ENCODE peak calls at places on chromosomes 11 and 22, in ten cellular contexts. One of them, this sample, is unnamed.

GRCh38 chr11:106695506-106695905 is 322.8 kb downstream of the GUCY1A2 start:
- DNase-seq in NCI-H526: no peak
- DNase-seq in hepatic stellate cell: no peak
- DNase-seq in effector memory CD4-positive, alpha-beta T cell: no peak
- DNase-seq in colonic mucosa: no peak
- DNase-seq in EL: peak
- DNase-seq in amygdala: no peak
- DNase-seq in naive B cell: no peak
- DNase-seq in transverse colon: no peak
- DNase-seq in activated CD4-positive, alpha-beta T cell treated with anti-CD3 and anti-CD28 coated beads, Interleukin-2, amount 50 U/mL, for 48 hours: no peak
- DNase-seq in this sample: no peak

GRCh38 chr11:16839821-16840220 is 101.4 kb downstream of the C11orf58 start:
- DNase-seq in NCI-H526: no peak
- DNase-seq in hepatic stellate cell: no peak
- DNase-seq in effector memory CD4-positive, alpha-beta T cell: no peak
- DNase-seq in colonic mucosa: no peak
- DNase-seq in EL: no peak
- DNase-seq in amygdala: no peak
- DNase-seq in naive B cell: no peak
- DNase-seq in transverse colon: no peak
- DNase-seq in activated CD4-positive, alpha-beta T cell treated with anti-CD3 and anti-CD28 coated beads, Interleukin-2, amount 50 U/mL, for 48 hours: no peak
- DNase-seq in this sample: no peak

GRCh38 chr11:61908730-61909622 is 8.4 kb downstream of the RAB3IL1 start:
- DNase-seq in NCI-H526: no peak
- DNase-seq in hepatic stellate cell: no peak
- DNase-seq in effector memory CD4-positive, alpha-beta T cell: no peak
- DNase-seq in colonic mucosa: peak
- DNase-seq in EL: no peak
- DNase-seq in amygdala: peak
- DNase-seq in naive B cell: no peak
- DNase-seq in transverse colon: peak
- DNase-seq in activated CD4-positive, alpha-beta T cell treated with anti-CD3 and anti-CD28 coated beads, Interleukin-2, amount 50 U/mL, for 48 hours: no peak
- DNase-seq in this sample: no peak

GRCh38 chr11:101975734-101976133 is 59.4 kb upstream of the ANGPTL5 start:
- DNase-seq in NCI-H526: no peak
- DNase-seq in hepatic stellate cell: no peak
- DNase-seq in effector memory CD4-positive, alpha-beta T cell: no peak
- DNase-seq in colonic mucosa: no peak
- DNase-seq in EL: no peak
- DNase-seq in amygdala: no peak
- DNase-seq in naive B cell: no peak
- DNase-seq in transverse colon: no peak
- DNase-seq in activated CD4-positive, alpha-beta T cell treated with anti-CD3 and anti-CD28 coated beads, Interleukin-2, amount 50 U/mL, for 48 hours: no peak
- DNase-seq in this sample: no peak

GRCh38 chr22:23179381-23180294 is 671 bp upstream of the BCR start:
- DNase-seq in NCI-H526: peak
- DNase-seq in hepatic stellate cell: no peak
- DNase-seq in effector memory CD4-positive, alpha-beta T cell: no peak
- DNase-seq in colonic mucosa: peak
- DNase-seq in EL: no peak
- DNase-seq in amygdala: no peak
- DNase-seq in naive B cell: no peak
- DNase-seq in transverse colon: peak
- DNase-seq in activated CD4-positive, alpha-beta T cell treated with anti-CD3 and anti-CD28 coated beads, Interleukin-2, amount 50 U/mL, for 48 hours: peak
- DNase-seq in this sample: peak

GRCh38 chr11:6734616-6735015 is 37.2 kb downstream of the OR2AG2 start:
- DNase-seq in NCI-H526: no peak
- DNase-seq in hepatic stellate cell: no peak
- DNase-seq in effector memory CD4-positive, alpha-beta T cell: no peak
- DNase-seq in colonic mucosa: no peak
- DNase-seq in EL: no peak
- DNase-seq in amygdala: no peak
- DNase-seq in naive B cell: no peak
- DNase-seq in transverse colon: no peak
- DNase-seq in activated CD4-positive, alpha-beta T cell treated with anti-CD3 and anti-CD28 coated beads, Interleukin-2, amount 50 U/mL, for 48 hours: no peak
- DNase-seq in this sample: no peak

GRCh38 chr11:33802414-33802950 is 28.2 kb upstream of the FBXO3 start:
- DNase-seq in NCI-H526: peak
- DNase-seq in hepatic stellate cell: peak
- DNase-seq in effector memory CD4-positive, alpha-beta T cell: no peak
- DNase-seq in colonic mucosa: peak
- DNase-seq in EL: peak
- DNase-seq in amygdala: peak
- DNase-seq in naive B cell: no peak
- DNase-seq in transverse colon: peak
- DNase-seq in activated CD4-positive, alpha-beta T cell treated with anti-CD3 and anti-CD28 coated beads, Interleukin-2, amount 50 U/mL, for 48 hours: peak
- DNase-seq in this sample: peak

GRCh38 chr11:69639843-69640242 is 1.1 kb upstream of the CCND1 start:
- DNase-seq in NCI-H526: no peak
- DNase-seq in hepatic stellate cell: no peak
- DNase-seq in effector memory CD4-positive, alpha-beta T cell: no peak
- DNase-seq in colonic mucosa: no peak
- DNase-seq in EL: no peak
- DNase-seq in amygdala: no peak
- DNase-seq in naive B cell: no peak
- DNase-seq in transverse colon: no peak
- DNase-seq in activated CD4-positive, alpha-beta T cell treated with anti-CD3 and anti-CD28 coated beads, Interleukin-2, amount 50 U/mL, for 48 hours: no peak
- DNase-seq in this sample: no peak

GRCh38 chr22:49929553-49929979 is 11.1 kb downstream of the CRELD2 start:
- DNase-seq in NCI-H526: peak
- DNase-seq in hepatic stellate cell: peak
- DNase-seq in effector memory CD4-positive, alpha-beta T cell: peak
- DNase-seq in colonic mucosa: peak
- DNase-seq in EL: peak
- DNase-seq in amygdala: peak
- DNase-seq in naive B cell: peak
- DNase-seq in transverse colon: peak
- DNase-seq in activated CD4-positive, alpha-beta T cell treated with anti-CD3 and anti-CD28 coated beads, Interleukin-2, amount 50 U/mL, for 48 hours: peak
- DNase-seq in this sample: no peak

GRCh38 chr11:19410032-19410431 is 169.3 kb upstream of the E2F8 start:
- DNase-seq in NCI-H526: no peak
- DNase-seq in hepatic stellate cell: no peak
- DNase-seq in effector memory CD4-positive, alpha-beta T cell: no peak
- DNase-seq in colonic mucosa: no peak
- DNase-seq in EL: no peak
- DNase-seq in amygdala: no peak
- DNase-seq in naive B cell: no peak
- DNase-seq in transverse colon: no peak
- DNase-seq in activated CD4-positive, alpha-beta T cell treated with anti-CD3 and anti-CD28 coated beads, Interleukin-2, amount 50 U/mL, for 48 hours: no peak
- DNase-seq in this sample: no peak

GRCh38 chr22:37167981-37168647 is 18.4 kb upstream of the IL2RB start:
- DNase-seq in NCI-H526: no peak
- DNase-seq in hepatic stellate cell: no peak
- DNase-seq in effector memory CD4-positive, alpha-beta T cell: no peak
- DNase-seq in colonic mucosa: no peak
- DNase-seq in EL: no peak
- DNase-seq in amygdala: no peak
- DNase-seq in naive B cell: no peak
- DNase-seq in transverse colon: no peak
- DNase-seq in activated CD4-positive, alpha-beta T cell treated with anti-CD3 and anti-CD28 coated beads, Interleukin-2, amount 50 U/mL, for 48 hours: no peak
- DNase-seq in this sample: no peak

GRCh38 chr11:26688701-26689100 is 33.2 kb downstream of the SLC5A12 start:
- DNase-seq in NCI-H526: no peak
- DNase-seq in hepatic stellate cell: no peak
- DNase-seq in effector memory CD4-positive, alpha-beta T cell: no peak
- DNase-seq in colonic mucosa: no peak
- DNase-seq in EL: no peak
- DNase-seq in amygdala: no peak
- DNase-seq in naive B cell: no peak
- DNase-seq in transverse colon: no peak
- DNase-seq in activated CD4-positive, alpha-beta T cell treated with anti-CD3 and anti-CD28 coated beads, Interleukin-2, amount 50 U/mL, for 48 hours: no peak
- DNase-seq in this sample: no peak

GRCh38 chr11:26143553-26144308 is 188.2 kb upstream of the ANO3 start:
- DNase-seq in NCI-H526: peak
- DNase-seq in hepatic stellate cell: no peak
- DNase-seq in effector memory CD4-positive, alpha-beta T cell: no peak
- DNase-seq in colonic mucosa: no peak
- DNase-seq in EL: no peak
- DNase-seq in amygdala: no peak
- DNase-seq in naive B cell: no peak
- DNase-seq in transverse colon: no peak
- DNase-seq in activated CD4-positive, alpha-beta T cell treated with anti-CD3 and anti-CD28 coated beads, Interleukin-2, amount 50 U/mL, for 48 hours: no peak
- DNase-seq in this sample: no peak

GRCh38 chr11:19762266-19762665 is 49.6 kb downstream of the NAV2 start:
- DNase-seq in NCI-H526: no peak
- DNase-seq in hepatic stellate cell: no peak
- DNase-seq in effector memory CD4-positive, alpha-beta T cell: no peak
- DNase-seq in colonic mucosa: no peak
- DNase-seq in EL: no peak
- DNase-seq in amygdala: no peak
- DNase-seq in naive B cell: no peak
- DNase-seq in transverse colon: no peak
- DNase-seq in activated CD4-positive, alpha-beta T cell treated with anti-CD3 and anti-CD28 coated beads, Interleukin-2, amount 50 U/mL, for 48 hours: no peak
- DNase-seq in this sample: no peak

GRCh38 chr11:17415523-17416104 is 27.2 kb upstream of the KCNJ11 start:
- DNase-seq in NCI-H526: peak
- DNase-seq in hepatic stellate cell: no peak
- DNase-seq in effector memory CD4-positive, alpha-beta T cell: no peak
- DNase-seq in colonic mucosa: no peak
- DNase-seq in EL: no peak
- DNase-seq in amygdala: no peak
- DNase-seq in naive B cell: no peak
- DNase-seq in transverse colon: no peak
- DNase-seq in activated CD4-positive, alpha-beta T cell treated with anti-CD3 and anti-CD28 coated beads, Interleukin-2, amount 50 U/mL, for 48 hours: no peak
- DNase-seq in this sample: no peak

GRCh38 chr11:17649261-17649660 is 70.1 kb upstream of the MYOD1 start:
- DNase-seq in NCI-H526: no peak
- DNase-seq in hepatic stellate cell: no peak
- DNase-seq in effector memory CD4-positive, alpha-beta T cell: no peak
- DNase-seq in colonic mucosa: no peak
- DNase-seq in EL: no peak
- DNase-seq in amygdala: no peak
- DNase-seq in naive B cell: no peak
- DNase-seq in transverse colon: no peak
- DNase-seq in activated CD4-positive, alpha-beta T cell treated with anti-CD3 and anti-CD28 coated beads, Interleukin-2, amount 50 U/mL, for 48 hours: no peak
- DNase-seq in this sample: no peak

GRCh38 chr22:20043997-20044342 is 23.1 kb downstream of the TANGO2 start:
- DNase-seq in NCI-H526: no peak
- DNase-seq in hepatic stellate cell: no peak
- DNase-seq in effector memory CD4-positive, alpha-beta T cell: no peak
- DNase-seq in colonic mucosa: no peak
- DNase-seq in EL: no peak
- DNase-seq in amygdala: no peak
- DNase-seq in naive B cell: no peak
- DNase-seq in transverse colon: no peak
- DNase-seq in activated CD4-positive, alpha-beta T cell treated with anti-CD3 and anti-CD28 coated beads, Interleukin-2, amount 50 U/mL, for 48 hours: no peak
- DNase-seq in this sample: no peak

GRCh38 chr22:17121235-17122195 is at the start of gene TMEM121B:
- DNase-seq in NCI-H526: peak
- DNase-seq in hepatic stellate cell: peak
- DNase-seq in effector memory CD4-positive, alpha-beta T cell: no peak
- DNase-seq in colonic mucosa: no peak
- DNase-seq in EL: peak
- DNase-seq in amygdala: peak
- DNase-seq in naive B cell: no peak
- DNase-seq in transverse colon: peak
- DNase-seq in activated CD4-positive, alpha-beta T cell treated with anti-CD3 and anti-CD28 coated beads, Interleukin-2, amount 50 U/mL, for 48 hours: peak
- DNase-seq in this sample: peak

GRCh38 chr22:30047364-30047738 is 32.9 kb upstream of the HORMAD2 start:
- DNase-seq in NCI-H526: no peak
- DNase-seq in hepatic stellate cell: peak
- DNase-seq in effector memory CD4-positive, alpha-beta T cell: no peak
- DNase-seq in colonic mucosa: no peak
- DNase-seq in EL: peak
- DNase-seq in amygdala: no peak
- DNase-seq in naive B cell: no peak
- DNase-seq in transverse colon: no peak
- DNase-seq in activated CD4-positive, alpha-beta T cell treated with anti-CD3 and anti-CD28 coated beads, Interleukin-2, amount 50 U/mL, for 48 hours: no peak
- DNase-seq in this sample: no peak

GRCh38 chr11:60916669-60917206 is 2.8 kb downstream of the TMEM109 start:
- DNase-seq in NCI-H526: no peak
- DNase-seq in hepatic stellate cell: no peak
- DNase-seq in effector memory CD4-positive, alpha-beta T cell: no peak
- DNase-seq in colonic mucosa: no peak
- DNase-seq in EL: no peak
- DNase-seq in amygdala: no peak
- DNase-seq in naive B cell: no peak
- DNase-seq in transverse colon: no peak
- DNase-seq in activated CD4-positive, alpha-beta T cell treated with anti-CD3 and anti-CD28 coated beads, Interleukin-2, amount 50 U/mL, for 48 hours: no peak
- DNase-seq in this sample: no peak

GRCh38 chr11:2883717-2884423 is 1.7 kb downstream of the CDKN1C start:
- DNase-seq in NCI-H526: peak
- DNase-seq in hepatic stellate cell: no peak
- DNase-seq in effector memory CD4-positive, alpha-beta T cell: no peak
- DNase-seq in colonic mucosa: no peak
- DNase-seq in EL: no peak
- DNase-seq in amygdala: no peak
- DNase-seq in naive B cell: no peak
- DNase-seq in transverse colon: no peak
- DNase-seq in activated CD4-positive, alpha-beta T cell treated with anti-CD3 and anti-CD28 coated beads, Interleukin-2, amount 50 U/mL, for 48 hours: no peak
- DNase-seq in this sample: no peak

GRCh38 chr11:78714539-78714938 is 139.9 kb upstream of the NARS2 start:
- DNase-seq in NCI-H526: peak
- DNase-seq in hepatic stellate cell: no peak
- DNase-seq in effector memory CD4-positive, alpha-beta T cell: no peak
- DNase-seq in colonic mucosa: peak
- DNase-seq in EL: no peak
- DNase-seq in amygdala: no peak
- DNase-seq in naive B cell: no peak
- DNase-seq in transverse colon: peak
- DNase-seq in activated CD4-positive, alpha-beta T cell treated with anti-CD3 and anti-CD28 coated beads, Interleukin-2, amount 50 U/mL, for 48 hours: no peak
- DNase-seq in this sample: no peak

GRCh38 chr22:27278986-27279385 is 522.6 kb downstream of the MN1 start:
- DNase-seq in NCI-H526: no peak
- DNase-seq in hepatic stellate cell: no peak
- DNase-seq in effector memory CD4-positive, alpha-beta T cell: no peak
- DNase-seq in colonic mucosa: no peak
- DNase-seq in EL: peak
- DNase-seq in amygdala: no peak
- DNase-seq in naive B cell: no peak
- DNase-seq in transverse colon: no peak
- DNase-seq in activated CD4-positive, alpha-beta T cell treated with anti-CD3 and anti-CD28 coated beads, Interleukin-2, amount 50 U/mL, for 48 hours: no peak
- DNase-seq in this sample: no peak

GRCh38 chr11:86218125-86219081 is 26.1 kb upstream of the EED start:
- DNase-seq in NCI-H526: peak
- DNase-seq in hepatic stellate cell: peak
- DNase-seq in effector memory CD4-positive, alpha-beta T cell: peak
- DNase-seq in colonic mucosa: peak
- DNase-seq in EL: peak
- DNase-seq in amygdala: peak
- DNase-seq in naive B cell: peak
- DNase-seq in transverse colon: peak
- DNase-seq in activated CD4-positive, alpha-beta T cell treated with anti-CD3 and anti-CD28 coated beads, Interleukin-2, amount 50 U/mL, for 48 hours: peak
- DNase-seq in this sample: peak

GRCh38 chr11:120432056-120433018 is 79.2 kb upstream of the GRIK4 start:
- DNase-seq in NCI-H526: no peak
- DNase-seq in hepatic stellate cell: peak
- DNase-seq in effector memory CD4-positive, alpha-beta T cell: no peak
- DNase-seq in colonic mucosa: peak
- DNase-seq in EL: peak
- DNase-seq in amygdala: no peak
- DNase-seq in naive B cell: no peak
- DNase-seq in transverse colon: no peak
- DNase-seq in activated CD4-positive, alpha-beta T cell treated with anti-CD3 and anti-CD28 coated beads, Interleukin-2, amount 50 U/mL, for 48 hours: peak
- DNase-seq in this sample: no peak

GRCh38 chr11:63945482-63946163 is 6.8 kb downstream of the NAA40 start:
- DNase-seq in NCI-H526: peak
- DNase-seq in hepatic stellate cell: peak
- DNase-seq in effector memory CD4-positive, alpha-beta T cell: no peak
- DNase-seq in colonic mucosa: peak
- DNase-seq in EL: peak
- DNase-seq in amygdala: peak
- DNase-seq in naive B cell: peak
- DNase-seq in transverse colon: peak
- DNase-seq in activated CD4-positive, alpha-beta T cell treated with anti-CD3 and anti-CD28 coated beads, Interleukin-2, amount 50 U/mL, for 48 hours: peak
- DNase-seq in this sample: peak